ENCODE peak calls at places on chromosomes 11 and 22, in four cellular contexts. One of them, this sample, is unnamed.

GRCh38 chr11:47941907-47942558 is 38.3 kb upstream of the PTPRJ start:
- DNase-seq in A549: peak
- DNase-seq in heart right ventricle: no peak
- DNase-seq in GM23338: peak
- DNase-seq in this sample: no peak

GRCh38 chr11:22792497-22792896 is 37.1 kb downstream of the SVIP start:
- DNase-seq in heart right ventricle: no peak
- DNase-seq in GM23338: no peak
- DNase-seq in A549: peak
- DNase-seq in this sample: no peak

GRCh38 chr11:63811522-63811921 is 1.7 kb upstream of the SPINDOC start:
- DNase-seq in heart right ventricle: no peak
- DNase-seq in GM23338: no peak
- DNase-seq in A549: no peak
- DNase-seq in this sample: no peak

GRCh38 chr11:130873766-130874165 is 42.5 kb downstream of the SNX19 start:
- DNase-seq in GM23338: no peak
- DNase-seq in heart right ventricle: no peak
- DNase-seq in A549: no peak
- DNase-seq in this sample: no peak

GRCh38 chr11:32391965-32392553 is 43.3 kb downstream of the WT1 start:
- DNase-seq in GM23338: no peak
- DNase-seq in heart right ventricle: no peak
- DNase-seq in A549: no peak
- DNase-seq in this sample: no peak

GRCh38 chr11:102469196-102469821 is 16.7 kb upstream of the TMEM123 start:
- DNase-seq in GM23338: no peak
- DNase-seq in A549: no peak
- DNase-seq in heart right ventricle: no peak
- DNase-seq in this sample: no peak

GRCh38 chr22:41237707-41238569 is 2.8 kb downstream of the CHADL start:
- DNase-seq in GM23338: peak
- DNase-seq in A549: no peak
- DNase-seq in heart right ventricle: peak
- DNase-seq in this sample: no peak

GRCh38 chr22:50011447-50012200 is 941 bp downstream of the IL17REL start:
- DNase-seq in A549: no peak
- DNase-seq in GM23338: peak
- DNase-seq in heart right ventricle: no peak
- DNase-seq in this sample: no peak

GRCh38 chr11:126483796-126484195 is 128.3 kb downstream of the ST3GAL4 start:
- DNase-seq in A549: no peak
- DNase-seq in GM23338: no peak
- DNase-seq in heart right ventricle: no peak
- DNase-seq in this sample: no peak

GRCh38 chr11:118537409-118537980 is 6.5 kb downstream of the TMEM25 start:
- DNase-seq in A549: no peak
- DNase-seq in GM23338: no peak
- DNase-seq in heart right ventricle: no peak
- DNase-seq in this sample: no peak

GRCh38 chr11:79285756-79286155 is 155.1 kb downstream of the TENM4 start:
- DNase-seq in GM23338: no peak
- DNase-seq in heart right ventricle: no peak
- DNase-seq in A549: no peak
- DNase-seq in this sample: no peak

GRCh38 chr11:2376751-2377451 is at the start of gene CD81:
- DNase-seq in A549: peak
- DNase-seq in GM23338: no peak
- DNase-seq in heart right ventricle: no peak
- DNase-seq in this sample: no peak

GRCh38 chr11:16293204-16293681 is 63.1 kb downstream of the SOX6 start:
- DNase-seq in GM23338: peak
- DNase-seq in heart right ventricle: no peak
- DNase-seq in A549: no peak
- DNase-seq in this sample: no peak

DNA sequence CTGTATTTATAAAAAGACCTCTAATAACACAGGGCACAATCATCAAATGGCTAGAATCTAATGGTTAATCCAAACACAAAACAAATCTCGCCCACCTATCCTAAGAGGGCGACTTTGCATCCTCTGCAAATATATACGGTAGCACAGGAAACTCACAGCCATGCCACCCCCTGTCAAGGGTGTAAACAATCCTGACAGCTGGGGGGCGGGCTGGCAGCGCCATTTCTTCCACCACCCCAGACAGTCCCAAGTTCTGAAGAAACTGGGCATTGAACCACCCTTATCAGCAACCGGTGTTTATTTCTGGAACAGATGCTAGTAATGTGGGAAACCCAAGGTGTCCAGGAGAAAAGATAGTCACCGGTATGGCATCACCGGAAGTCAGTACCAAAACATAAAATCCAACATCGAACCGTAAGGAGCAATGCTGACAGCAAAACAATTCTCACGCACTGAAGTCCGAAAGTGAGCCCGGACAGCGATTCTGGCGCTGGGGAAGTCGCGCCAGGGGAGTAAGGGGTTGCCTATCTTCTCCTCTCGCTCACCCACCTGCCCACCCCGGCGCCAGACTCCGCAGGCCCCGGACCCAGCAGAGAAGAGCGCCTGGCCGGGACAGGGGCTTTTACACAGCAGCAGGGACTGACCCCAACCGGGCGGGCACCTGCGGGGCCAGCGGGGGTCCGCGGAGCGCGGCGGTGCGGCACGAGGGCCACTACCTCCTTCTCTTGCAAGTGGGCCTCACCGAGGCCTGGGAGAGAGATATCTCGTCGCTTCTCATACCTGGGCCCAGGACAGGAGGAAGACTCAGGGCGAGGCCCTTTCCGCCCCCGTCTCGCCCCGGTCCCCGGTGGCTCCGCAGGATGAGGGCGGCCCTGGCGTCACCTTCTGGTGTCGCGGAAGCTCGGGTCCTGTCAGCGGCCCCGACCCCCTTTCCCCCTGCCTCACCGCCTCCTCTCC is 643 bp downstream of the FBXO3 start:
- DNase-seq in heart right ventricle: no peak
- DNase-seq in A549: no peak
- DNase-seq in GM23338: peak
- DNase-seq in this sample: no peak
- TF ChIP-seq CTCF in heart right ventricle: no peak
- TF ChIP-seq CTCF in A549: no peak
- TF ChIP-seq CTCF in GM23338: no peak
- TF ChIP-seq CTCF in this sample: no peak

DNA sequence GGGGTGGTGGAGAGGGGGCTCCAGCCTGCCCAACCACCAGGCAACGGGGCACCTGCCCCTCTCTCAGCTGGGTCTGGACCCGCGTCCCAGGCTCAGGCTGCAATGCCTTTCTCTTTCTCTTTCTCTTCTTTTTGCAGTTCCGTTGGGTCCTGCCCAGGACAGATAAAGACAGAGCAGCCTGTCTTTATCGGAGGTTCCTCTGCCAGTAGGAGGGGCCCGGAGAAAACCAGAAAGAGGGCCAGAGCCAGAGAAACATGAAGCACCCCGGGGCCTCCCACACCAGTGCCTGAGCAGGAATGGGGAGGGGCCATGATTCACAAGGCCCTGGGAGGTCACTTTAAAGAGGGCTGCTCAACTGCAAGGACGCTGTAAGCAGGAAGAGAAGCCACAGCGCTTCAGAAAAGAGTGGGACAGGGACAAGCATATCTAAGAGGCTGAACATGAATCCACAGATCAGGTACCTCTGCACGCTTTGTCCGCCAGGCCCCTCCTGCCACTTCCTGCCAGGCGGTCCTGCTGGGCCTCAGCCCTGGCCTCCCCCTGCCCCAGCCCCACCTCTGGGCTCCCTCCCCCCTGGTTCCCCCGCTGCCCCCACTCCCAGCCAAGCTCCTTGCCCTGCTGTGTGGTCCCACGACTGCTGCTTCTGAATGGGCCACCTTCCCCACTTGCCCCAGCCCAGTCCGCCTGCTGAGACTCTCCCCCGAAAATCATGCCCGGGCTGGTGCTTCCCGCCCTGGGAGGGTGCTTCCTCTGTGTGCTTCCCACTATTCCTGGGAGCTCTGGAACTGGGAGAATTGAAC is at the start of gene APOBEC3C:
- DNase-seq in heart right ventricle: peak
- DNase-seq in A549: peak
- DNase-seq in GM23338: peak
- DNase-seq in this sample: peak
- H3K4me3 ChIP-seq in heart right ventricle: peak
- H3K4me3 ChIP-seq in A549: peak
- H3K4me3 ChIP-seq in GM23338: peak
- H3K4me3 ChIP-seq in this sample: peak

GRCh38 chr11:121161349-121161917 is 60.4 kb downstream of the TECTA start:
- DNase-seq in GM23338: no peak
- DNase-seq in A549: no peak
- DNase-seq in heart right ventricle: no peak
- DNase-seq in this sample: no peak

GRCh38 chr11:121163658-121164308 is 62.7 kb downstream of the TECTA start:
- DNase-seq in GM23338: no peak
- DNase-seq in A549: no peak
- DNase-seq in heart right ventricle: no peak
- DNase-seq in this sample: no peak

GRCh38 chr11:121157756-121158155 is 56.7 kb downstream of the TECTA start:
- DNase-seq in GM23338: no peak
- DNase-seq in heart right ventricle: no peak
- DNase-seq in A549: no peak
- DNase-seq in this sample: no peak

GRCh38 chr11:121154473-121154872 is 53.4 kb downstream of the TECTA start:
- DNase-seq in GM23338: no peak
- DNase-seq in A549: no peak
- DNase-seq in heart right ventricle: no peak
- DNase-seq in this sample: no peak

DNA sequence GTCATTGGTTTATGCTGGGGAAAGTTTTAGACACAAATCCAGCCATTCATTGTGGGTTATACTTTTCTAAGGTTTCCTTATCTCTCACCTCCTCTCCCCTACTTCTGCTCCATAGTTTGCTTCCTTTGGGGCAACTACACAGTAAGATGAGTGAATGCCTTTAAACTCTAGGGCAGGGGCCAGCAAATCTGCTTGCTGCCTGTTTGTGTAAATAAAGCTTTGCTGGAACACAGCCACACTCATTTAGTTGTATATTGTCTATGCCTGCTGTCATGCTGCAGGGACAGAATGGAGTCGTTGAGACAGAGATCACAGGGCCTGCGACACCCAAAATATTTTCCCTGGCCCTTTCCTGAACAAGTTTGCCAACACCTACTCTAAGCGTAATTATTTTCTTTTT is 58.7 kb downstream of the TECTA start:
- DNase-seq in heart right ventricle: no peak
- DNase-seq in A549: no peak
- DNase-seq in GM23338: no peak
- DNase-seq in this sample: no peak
- TF ChIP-seq CTCF in heart right ventricle: no peak
- TF ChIP-seq CTCF in A549: no peak
- TF ChIP-seq CTCF in GM23338: no peak
- TF ChIP-seq CTCF in this sample: no peak

GRCh38 chr22:43948836-43949235 is 6.4 kb upstream of the SAMM50 start:
- DNase-seq in GM23338: no peak
- DNase-seq in heart right ventricle: no peak
- DNase-seq in A549: no peak
- DNase-seq in this sample: no peak
- H3K4me3 ChIP-seq in GM23338: no peak
- H3K4me3 ChIP-seq in heart right ventricle: no peak
- H3K4me3 ChIP-seq in A549: no peak
- H3K4me3 ChIP-seq in this sample: no peak

GRCh38 chr11:69301033-69301490 is 7.1 kb downstream of the MYEOV start:
- DNase-seq in GM23338: no peak
- DNase-seq in A549: no peak
- DNase-seq in heart right ventricle: no peak
- DNase-seq in this sample: no peak

GRCh38 chr11:69303427-69303826 is 9.5 kb downstream of the MYEOV start:
- DNase-seq in GM23338: no peak
- DNase-seq in A549: no peak
- DNase-seq in heart right ventricle: no peak
- DNase-seq in this sample: no peak

GRCh38 chr11:69302447-69302846 is 8.5 kb downstream of the MYEOV start:
- DNase-seq in A549: no peak
- DNase-seq in heart right ventricle: no peak
- DNase-seq in GM23338: no peak
- DNase-seq in this sample: no peak

GRCh38 chr11:69300124-69301032 is 6.4 kb downstream of the MYEOV start:
- DNase-seq in GM23338: no peak
- DNase-seq in heart right ventricle: no peak
- DNase-seq in A549: peak
- DNase-seq in this sample: no peak

GRCh38 chr11:69301491-69302401 is 7.8 kb downstream of the MYEOV start:
- DNase-seq in GM23338: no peak
- DNase-seq in A549: peak
- DNase-seq in heart right ventricle: no peak
- DNase-seq in this sample: no peak
- TF ChIP-seq CTCF in GM23338: no peak
- TF ChIP-seq CTCF in A549: no peak
- TF ChIP-seq CTCF in heart right ventricle: no peak
- TF ChIP-seq CTCF in this sample: no peak

DNA sequence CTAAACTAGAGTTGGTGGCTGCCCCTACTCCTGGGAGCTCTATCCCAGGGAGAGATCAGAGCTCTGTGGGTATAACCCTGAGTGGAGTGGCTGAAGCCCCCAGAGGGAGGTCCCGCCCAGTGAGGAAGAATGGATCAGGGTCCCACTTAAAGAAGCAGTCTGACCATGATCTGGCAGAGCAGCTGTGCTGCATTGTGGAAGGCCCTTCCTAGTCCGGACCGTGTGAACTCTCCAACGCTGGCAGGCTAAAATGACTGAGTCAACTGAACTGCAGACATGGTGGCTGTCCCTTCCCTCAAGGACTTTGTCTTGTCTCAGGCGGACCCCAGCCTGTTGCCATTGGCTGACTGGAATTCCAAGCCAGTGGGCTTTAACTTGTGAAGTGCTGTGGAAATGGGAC is 494.2 kb downstream of the FAM181B start:
- DNase-seq in A549: no peak
- DNase-seq in GM23338: no peak
- DNase-seq in heart right ventricle: no peak
- DNase-seq in this sample: no peak
- H3K4me3 ChIP-seq in A549: no peak
- H3K4me3 ChIP-seq in GM23338: no peak
- H3K4me3 ChIP-seq in heart right ventricle: no peak
- H3K4me3 ChIP-seq in this sample: no peak

GRCh38 chr11:114586797-114587196 is 8.8 kb downstream of the NXPE4 start:
- DNase-seq in A549: peak
- DNase-seq in GM23338: peak
- DNase-seq in heart right ventricle: no peak
- DNase-seq in this sample: no peak
- TF ChIP-seq CTCF in A549: no peak
- TF ChIP-seq CTCF in GM23338: peak
- TF ChIP-seq CTCF in heart right ventricle: no peak
- TF ChIP-seq CTCF in this sample: no peak

GRCh38 chr11:65454311-65454695 is 31.7 kb downstream of the NEAT1 start:
- DNase-seq in GM23338: no peak
- DNase-seq in heart right ventricle: no peak
- DNase-seq in A549: no peak
- DNase-seq in this sample: no peak
- H3K4me3 ChIP-seq in GM23338: peak
- H3K4me3 ChIP-seq in heart right ventricle: peak
- H3K4me3 ChIP-seq in A549: peak
- H3K4me3 ChIP-seq in this sample: peak